ENCODE peak calls at places on chromosomes 2 and 18, in six cellular contexts. W is neuronal stem cell, Q is mesendoderm, C is H1, Y is IMR-90, M is H9. V is an unnamed sample.

GRCh38 chr2:236617221-236617737 is 47.7 kb downstream of the ACKR3 start:
- DNase-seq in W (no peak), Q (peak), C (no peak), Y (no peak), M (no peak), V (no peak)

GRCh38 chr2:36672199-36672598 is 24.3 kb upstream of the VIT start:
- DNase-seq in W (peak), Q (peak), C (no peak), Y (peak), M (no peak), V (no peak)

GRCh38 chr2:28621172-28622100 is 125.6 kb downstream of the PLB1 start:
- DNase-seq in W (peak), Q (peak), C (no peak), Y (peak), M (peak), V (peak)

GRCh38 chr2:20991031-20991430 is 52.8 kb downstream of the APOB start:
- DNase-seq in W (no peak), Q (no peak), C (no peak), Y (no peak), M (no peak), V (no peak)

GRCh38 chr2:191557841-191558240 is 120.1 kb upstream of the NABP1 start:
- DNase-seq in W (no peak), Q (no peak), C (no peak), Y (no peak), M (no peak), V (no peak)

GRCh38 chr2:240212425-240213225 is 72.2 kb upstream of the OTOS start:
- DNase-seq in W (no peak), Q (no peak), C (no peak), Y (no peak), M (no peak), V (no peak)

GRCh38 chr18:79682896-79683625 is 3.5 kb downstream of the CTDP1 start:
- DNase-seq in W (no peak), Q (no peak), C (no peak), Y (no peak), M (no peak), V (no peak)

GRCh38 chr2:219065484-219065883 is 4.8 kb upstream of the IHH start:
- DNase-seq in W (no peak), Q (no peak), C (no peak), Y (no peak), M (no peak), V (no peak)

GRCh38 chr2:28656937-28657615 is 94.6 kb upstream of the PPP1CB start:
- DNase-seq in W (no peak), Q (peak), C (no peak), Y (no peak), M (no peak), V (peak)

GRCh38 chr2:40654346-40654745 is 202.5 kb upstream of the SLC8A1 start:
- DNase-seq in W (no peak), Q (no peak), C (no peak), Y (no peak), M (no peak), V (no peak)

GRCh38 chr2:123359636-123360035 is 665.5 kb upstream of the CNTNAP5 start:
- DNase-seq in W (no peak), Q (no peak), C (no peak), Y (no peak), M (no peak), V (no peak)

GRCh38 chr2:97936199-97936598 is 59.5 kb downstream of the TMEM131 start:
- DNase-seq in W (peak), Q (peak), C (peak), Y (no peak), M (peak), V (no peak)

GRCh38 chr18:59881728-59882685 is 17.8 kb upstream of the PMAIP1 start:
- DNase-seq in W (no peak), Q (peak), C (no peak), Y (peak), M (no peak), V (peak)
- H2BK120ac ChIP-seq in W (no peak), Q (no peak), C (no peak), Y (peak), M (no peak), V (no peak)

GRCh38 chr2:216412022-216412999 is at the start of gene SMARCAL1:
- DNase-seq in W (peak), Q (peak), C (peak), Y (peak), M (peak), V (peak)
- H2BK120ac ChIP-seq in W (peak), Q (peak), C (no peak), Y (peak), M (no peak), V (peak)

GRCh38 chr18:24014062-24014985 is at the start of gene TTC39C:
- DNase-seq in W (peak), Q (peak), C (no peak), Y (peak), M (peak), V (peak)
- H2BK120ac ChIP-seq in W (no peak), Q (peak), C (no peak), Y (peak), M (no peak), V (peak)

DNA sequence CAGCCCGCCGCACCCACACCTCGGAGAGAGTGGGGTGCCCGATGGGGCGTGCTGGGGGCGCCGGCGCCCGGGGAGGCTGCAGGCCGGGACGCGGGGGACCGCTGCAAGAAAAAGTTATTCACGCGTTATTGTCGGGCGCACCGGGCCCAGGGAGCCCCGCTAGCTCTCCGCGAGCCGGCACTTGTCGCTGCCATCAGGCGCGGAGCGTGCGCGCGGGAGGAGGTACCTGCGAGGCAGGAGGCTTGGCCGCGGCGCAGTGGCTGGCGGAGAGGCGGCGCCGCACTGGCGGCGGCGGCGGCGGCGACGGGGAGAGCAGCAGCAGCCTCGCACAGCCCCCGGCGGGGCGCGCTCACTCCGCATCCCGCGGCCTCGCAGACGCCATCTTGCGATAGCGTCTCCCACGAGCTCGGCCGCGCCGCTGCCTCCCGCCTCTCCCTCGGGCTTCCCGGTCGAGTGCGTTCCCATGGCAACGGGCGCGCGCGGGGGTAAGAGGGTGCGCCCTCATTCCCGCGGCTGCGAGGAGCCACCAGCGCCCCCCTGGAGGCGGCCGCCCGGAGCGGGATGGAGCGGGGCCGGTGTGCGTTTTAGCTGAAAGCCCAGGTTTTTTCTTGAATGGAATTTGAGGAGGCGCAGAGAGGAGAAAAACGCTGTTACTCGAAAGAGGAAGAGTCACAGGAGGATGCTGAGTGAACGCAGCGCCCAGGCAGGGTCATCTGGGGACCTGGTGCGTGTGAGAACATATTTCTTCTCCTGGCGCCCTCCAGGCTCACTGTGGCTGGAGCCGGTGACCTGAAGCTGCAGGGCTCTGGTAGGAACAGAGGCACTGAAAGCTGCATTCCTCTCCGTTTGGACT is at the start of gene CHN1:
- DNase-seq in W (peak), Q (peak), C (no peak), Y (peak), M (peak), V (peak)
- H2BK120ac ChIP-seq in W (peak), Q (peak), C (no peak), Y (no peak), M (no peak), V (peak)

GRCh38 chr18:12307251-12307736 is 747 bp upstream of the TUBB6 start:
- DNase-seq in W (peak), Q (peak), C (no peak), Y (peak), M (no peak), V (peak)
- H2BK120ac ChIP-seq in W (no peak), Q (peak), C (peak), Y (peak), M (no peak), V (no peak)

GRCh38 chr2:75560768-75561565 is at the start of gene EVA1A:
- DNase-seq in W (peak), Q (peak), C (peak), Y (peak), M (peak), V (peak)

GRCh38 chr2:75558132-75558530 is 2.6 kb downstream of the EVA1A start:
- DNase-seq in W (no peak), Q (no peak), C (no peak), Y (no peak), M (no peak), V (no peak)

GRCh38 chr2:75558786-75559428 is 1.8 kb downstream of the EVA1A start:
- DNase-seq in W (no peak), Q (no peak), C (no peak), Y (peak), M (no peak), V (no peak)

GRCh38 chr2:75560022-75560767 is 544 bp downstream of the EVA1A start:
- DNase-seq in W (peak), Q (peak), C (no peak), Y (peak), M (peak), V (no peak)

DNA sequence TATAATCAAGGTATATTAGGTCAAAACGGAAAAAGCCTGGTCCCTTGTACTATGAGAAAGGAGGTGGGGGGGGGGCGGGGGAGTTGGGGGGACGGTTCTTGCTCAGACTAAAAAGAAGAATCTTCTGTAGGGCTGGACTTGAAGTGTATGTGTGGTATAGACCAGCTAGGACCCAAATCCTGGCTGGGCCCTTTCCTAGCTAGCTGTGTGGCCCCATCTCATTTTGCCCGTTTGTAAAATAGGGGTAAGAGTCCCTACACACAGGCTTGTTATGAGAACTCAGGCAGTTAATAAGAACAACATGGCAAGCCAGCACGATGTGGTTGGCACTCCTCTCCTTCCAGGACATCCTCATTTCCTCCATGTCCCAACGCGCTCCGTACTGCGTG is 1.1 kb downstream of the EVA1A start:
- DNase-seq in W (no peak), Q (no peak), C (no peak), Y (peak), M (no peak), V (no peak)
- H2BK120ac ChIP-seq in W (no peak), Q (no peak), C (no peak), Y (peak), M (no peak), V (no peak)

GRCh38 chr2:8545676-8546318 is 136.1 kb upstream of the ID2 start:
- DNase-seq in W (no peak), Q (no peak), C (no peak), Y (no peak), M (peak), V (no peak)

GRCh38 chr2:8543412-8544167 is 138.3 kb upstream of the ID2 start:
- DNase-seq in W (no peak), Q (no peak), C (no peak), Y (peak), M (peak), V (peak)

GRCh38 chr2:8543065-8543411 is 138.8 kb upstream of the ID2 start:
- DNase-seq in W (no peak), Q (no peak), C (no peak), Y (no peak), M (peak), V (no peak)

GRCh38 chr2:8544786-8545631 is 136.8 kb upstream of the ID2 start:
- DNase-seq in W (no peak), Q (no peak), C (no peak), Y (peak), M (peak), V (peak)

GRCh38 chr2:8544168-8544785 is 137.6 kb upstream of the ID2 start:
- DNase-seq in W (no peak), Q (no peak), C (no peak), Y (no peak), M (peak), V (no peak)
- H2BK120ac ChIP-seq in W (peak), Q (no peak), C (no peak), Y (peak), M (no peak), V (peak)

GRCh38 chr18:28522250-28522649 is 345.3 kb upstream of the CDH2 start:
- DNase-seq in W (peak), Q (no peak), C (no peak), Y (no peak), M (no peak), V (no peak)

GRCh38 chr18:28526196-28526595 is 349.3 kb upstream of the CDH2 start:
- DNase-seq in W (no peak), Q (no peak), C (no peak), Y (no peak), M (no peak), V (no peak)

GRCh38 chr18:28529644-28530043 is 352.7 kb upstream of the CDH2 start:
- DNase-seq in W (no peak), Q (no peak), C (no peak), Y (no peak), M (no peak), V (no peak)

DNA sequence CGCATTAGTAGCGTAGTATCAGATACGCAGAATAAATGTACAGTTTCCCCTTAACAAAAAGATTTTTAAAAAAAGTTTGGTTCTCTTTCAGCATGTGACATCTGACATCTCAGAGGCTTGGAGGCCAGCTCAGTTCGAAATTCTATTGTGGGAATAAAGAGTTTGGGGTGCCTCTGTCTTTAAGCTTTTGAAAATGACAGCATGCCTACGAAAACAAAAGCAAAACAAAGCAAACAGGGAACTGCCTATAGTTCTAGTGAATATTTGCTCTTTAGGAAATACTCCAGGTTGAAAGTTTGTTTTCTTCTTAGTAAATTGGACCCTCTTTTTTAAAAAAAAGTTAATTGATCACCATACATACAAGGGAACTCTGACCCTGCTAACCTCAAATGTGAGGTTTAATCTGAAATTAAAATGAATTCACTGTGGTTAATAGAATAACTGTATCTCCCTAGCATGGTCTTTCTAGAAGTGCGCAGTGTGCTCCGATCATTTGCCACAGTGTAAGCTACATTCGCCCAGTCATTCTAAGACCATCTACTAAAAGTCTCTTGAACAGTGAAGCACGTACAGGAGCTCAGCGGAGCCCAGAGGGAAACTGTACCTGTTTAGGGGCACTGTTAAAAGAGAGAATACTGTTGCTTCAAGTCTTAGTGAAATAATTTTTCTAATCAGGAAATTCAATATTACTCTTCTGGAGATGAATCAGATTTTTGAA is 347.0 kb upstream of the CDH2 start:
- DNase-seq in W (peak), Q (no peak), C (no peak), Y (no peak), M (no peak), V (no peak)
- H2BK120ac ChIP-seq in W (no peak), Q (no peak), C (no peak), Y (no peak), M (no peak), V (no peak)